ENCODE peak calls at places on chromosomes 16 and 17, in four cellular contexts. T is RWPE1, F is choroid plexus epithelial cell, H is AG10803. P is an unnamed sample.

GRCh38 chr17:41678907-41679739 is 9.6 kb upstream of the EIF1 start:
- DNase-seq in T (no peak), F (peak; percentile 35), H (peak; percentile 59), P (no peak)

GRCh38 chr16:24771132-24771778 is 41.8 kb downstream of the TNRC6A start:
- DNase-seq in T (no peak), F (peak; percentile 69), H (peak; percentile 33), P (peak; percentile 59)

GRCh38 chr17:63634163-63634562 is 11.9 kb downstream of the MAP3K3 start:
- DNase-seq in T (no peak), F (peak; percentile 68), H (no peak), P (peak; percentile 34)

GRCh38 chr16:29901607-29901945 is 1.3 kb downstream of the ASPHD1 start:
- DNase-seq in T (no peak), F (no peak), H (no peak), P (no peak)

GRCh38 chr17:49748791-49749190 is 15.1 kb downstream of the FAM117A start:
- DNase-seq in T (no peak), F (no peak), H (no peak), P (no peak)

GRCh38 chr17:68589086-68589485 is 12.1 kb downstream of the FAM20A start:
- DNase-seq in T (no peak), F (no peak), H (no peak), P (no peak)

GRCh38 chr17:27882162-27882840 is 10.9 kb downstream of the LYRM9 start:
- DNase-seq in T (no peak), F (no peak), H (no peak), P (no peak)

GRCh38 chr16:67770371-67770991 is 35.9 kb downstream of the RANBP10 start:
- DNase-seq in T (no peak), F (peak; percentile 13), H (no peak), P (peak; percentile 47)

GRCh38 chr17:59565959-59566324 is 532 bp downstream of the DHX40 start:
- DNase-seq in T (peak; percentile 74), F (peak; percentile 80), H (peak; percentile 77), P (peak; percentile 82)

GRCh38 chr17:40323731-40324650 is 15.0 kb downstream of the RARA start:
- DNase-seq in T (no peak), F (no peak), H (peak; percentile 72), P (no peak)

GRCh38 chr17:47620503-47621245 is 29.0 kb upstream of the KPNB1 start:
- DNase-seq in T (peak; percentile 46), F (no peak), H (no peak), P (no peak)

GRCh38 chr16:55146939-55147338 is 177.1 kb upstream of the IRX6 start:
- DNase-seq in T (no peak), F (no peak), H (peak; percentile 65), P (no peak)

GRCh38 chr16:85998178-85998867 is 99.4 kb downstream of the IRF8 start:
- DNase-seq in T (no peak), F (no peak), H (no peak), P (no peak)

GRCh38 chr17:66018786-66019185 is 173.1 kb downstream of the CEP112 start:
- DNase-seq in T (no peak), F (no peak), H (no peak), P (no peak)

GRCh38 chr17:66025551-66025950 is 166.4 kb downstream of the CEP112 start:
- DNase-seq in T (no peak), F (peak; percentile 2), H (no peak), P (peak; percentile 23)

GRCh38 chr17:66016231-66016630 is 175.7 kb downstream of the CEP112 start:
- DNase-seq in T (no peak), F (no peak), H (no peak), P (no peak)

DNA sequence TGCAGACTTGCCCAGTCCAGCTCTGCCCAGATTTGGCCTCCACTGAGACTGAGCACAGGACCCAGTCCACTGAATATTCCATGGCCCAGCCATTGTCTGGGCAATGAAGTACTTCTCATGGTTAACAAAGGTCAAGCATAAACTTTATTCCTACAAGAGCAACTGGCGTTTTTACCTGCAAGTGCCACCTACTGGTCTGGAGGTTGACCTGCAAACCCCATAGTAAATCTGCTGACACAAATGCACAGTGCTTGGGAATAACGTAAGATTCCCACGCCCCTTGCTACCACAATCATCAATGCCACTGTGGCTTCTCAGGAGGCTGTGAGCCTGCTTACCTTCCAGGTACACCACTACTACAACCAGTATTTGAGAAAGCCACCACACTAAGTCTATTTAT is 170.2 kb downstream of the CEP112 start:
- DNase-seq in T (no peak), F (no peak), H (no peak), P (no peak)
- TF ChIP-seq CTCF in T (no peak), F (no peak), H (no peak), P (peak; percentile 20)

DNA sequence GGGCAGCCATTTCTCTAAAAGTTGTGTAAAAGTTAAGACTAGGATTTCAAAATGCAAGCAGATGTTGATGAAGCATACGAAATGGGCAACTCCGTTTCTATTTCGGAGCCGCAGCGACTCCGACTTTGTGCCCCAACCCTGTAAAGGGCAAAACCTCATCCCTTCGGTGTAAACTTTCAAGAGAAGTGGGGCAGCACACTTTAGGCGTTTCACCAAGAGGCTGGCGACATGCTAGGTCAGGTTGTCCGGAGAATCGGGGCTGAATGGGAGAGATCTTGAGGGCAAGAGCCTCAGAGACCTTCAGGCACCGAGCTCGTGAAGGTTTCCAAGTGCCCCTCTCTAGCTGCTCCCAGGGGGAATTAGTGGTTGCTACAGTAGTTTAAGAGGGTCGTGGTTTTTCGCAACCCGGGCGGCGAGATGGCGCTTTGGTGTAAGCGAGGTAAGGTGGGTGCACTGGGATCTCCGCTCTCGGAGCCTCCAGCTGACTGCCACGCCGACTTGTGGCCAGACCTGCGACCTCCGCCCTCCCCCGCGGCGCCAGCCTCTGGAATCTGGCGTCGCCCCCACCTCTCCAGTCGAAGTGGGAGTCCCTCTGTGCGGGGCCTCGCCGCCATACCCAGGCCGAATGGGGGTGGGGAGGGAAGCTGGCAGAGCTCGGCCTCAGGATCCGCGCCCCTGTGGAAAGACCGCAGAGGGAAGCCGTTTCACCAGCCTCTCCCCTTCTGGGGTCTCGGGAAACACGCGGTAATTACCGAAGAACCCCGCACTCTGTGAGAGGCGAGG is 979 bp upstream of the HEXIM2 start:
- DNase-seq in T (no peak), F (peak; percentile 74), H (peak; percentile 75), P (peak; percentile 48)
- TF ChIP-seq CTCF in T (no peak), F (peak; percentile 18), H (peak; percentile 22), P (peak; percentile 22)

DNA sequence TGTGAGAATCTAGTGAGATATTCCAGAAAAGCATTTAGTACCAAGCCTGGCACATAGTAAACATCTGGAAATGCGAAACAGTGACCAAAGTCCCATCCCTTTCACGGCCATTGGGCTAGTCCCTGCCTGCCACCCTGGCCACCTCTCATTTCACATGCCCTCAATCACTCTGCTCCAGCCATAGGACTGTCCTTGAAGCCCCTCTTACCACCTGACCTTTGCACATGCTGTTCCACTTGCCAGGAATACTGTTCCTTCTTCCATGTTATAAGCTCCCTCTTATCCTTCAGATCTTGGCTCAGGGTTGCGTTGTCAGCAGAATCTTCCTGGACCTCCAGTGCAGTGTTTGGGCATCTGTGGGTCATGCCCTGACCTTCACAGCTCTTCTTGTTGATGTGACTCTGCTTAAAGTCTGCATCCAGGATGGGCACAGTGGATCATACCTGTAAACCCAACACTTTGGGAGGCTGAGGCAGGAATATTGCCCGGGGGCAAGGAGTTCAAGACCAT is 2.1 kb downstream of the MYO15A start:
- DNase-seq in T (no peak), F (no peak), H (no peak), P (no peak)
- TF ChIP-seq CTCF in T (no peak), F (no peak), H (no peak), P (no peak)

GRCh38 chr17:19554393-19554792 is 20.7 kb downstream of the SLC47A1 start:
- DNase-seq in T (no peak), F (no peak), H (no peak), P (peak; percentile 40)
- TF ChIP-seq CTCF in T (no peak), F (no peak), H (no peak), P (no peak)

DNA sequence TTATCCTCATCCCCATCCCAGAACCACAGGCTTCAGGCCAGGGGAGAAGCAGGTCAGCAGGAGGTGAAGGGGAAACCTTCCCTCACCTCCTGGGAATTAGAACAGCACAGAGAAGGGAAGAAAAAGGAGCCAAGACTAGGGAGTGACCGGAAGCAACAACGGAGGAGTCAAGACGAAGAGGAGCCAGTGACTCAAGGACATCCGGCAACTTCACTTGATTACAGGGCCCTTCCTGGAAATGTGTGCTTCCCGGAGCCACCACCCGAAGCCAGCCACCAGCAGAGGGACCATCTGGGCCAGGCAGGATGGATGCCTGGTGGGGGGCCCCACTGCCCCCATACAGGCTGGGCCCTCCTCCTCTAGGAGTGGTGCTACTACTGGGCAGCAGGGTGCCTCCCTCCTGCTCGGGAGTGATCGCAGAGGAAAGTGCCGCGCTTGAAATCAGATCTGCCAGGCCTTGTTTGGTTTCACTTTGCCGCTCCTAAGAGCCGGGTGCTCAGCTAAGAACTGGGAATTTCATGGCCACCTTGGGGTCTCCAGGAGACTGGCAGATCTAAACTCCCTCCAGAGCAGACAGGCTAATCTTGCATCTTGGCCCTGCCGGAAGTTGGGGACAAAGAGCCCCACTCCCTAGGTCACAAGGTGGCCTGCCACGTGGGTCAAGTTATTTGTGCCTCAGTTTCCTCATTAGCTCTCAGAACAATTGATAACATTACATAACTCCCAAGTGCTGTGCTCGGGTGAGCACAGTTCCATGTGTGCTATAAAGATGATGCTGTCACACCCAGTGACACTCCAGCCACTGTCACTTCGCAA is 6.6 kb downstream of the CDC42EP4 start:
- DNase-seq in T (peak; percentile 38), F (peak; percentile 87), H (peak; percentile 84), P (peak; percentile 70)
- TF ChIP-seq CTCF in T (no peak), F (peak; percentile 45), H (peak; percentile 33), P (peak; percentile 60)

GRCh38 chr16:5751216-5751615 is 653.6 kb upstream of the EEF2KMT start:
- DNase-seq in T (no peak), F (no peak), H (no peak), P (no peak)

GRCh38 chr16:5761592-5761991 is 664.0 kb upstream of the EEF2KMT start:
- DNase-seq in T (no peak), F (no peak), H (no peak), P (no peak)

GRCh38 chr16:5756969-5757368 is 659.4 kb upstream of the EEF2KMT start:
- DNase-seq in T (no peak), F (no peak), H (no peak), P (no peak)
- TF ChIP-seq CTCF in T (no peak), F (no peak), H (no peak), P (no peak)